ENCODE peak calls at places on chromosomes 16 and 17, in five cellular contexts. One of them, this sample, is unnamed.

GRCh38 chr17:60107526-60108257 is 29.0 kb upstream of the HEATR6 start:
- DNase-seq in Peyer's patch: no peak
- DNase-seq in spleen: no peak
- DNase-seq in GM12878: no peak
- DNase-seq in thoracic aorta: no peak
- DNase-seq in this sample: no peak

GRCh38 chr16:4699030-4699556 is 5.7 kb downstream of the NUDT16L1 start:
- DNase-seq in GM12878: no peak
- DNase-seq in Peyer's patch: no peak
- DNase-seq in thoracic aorta: no peak
- DNase-seq in spleen: no peak
- DNase-seq in this sample: no peak

GRCh38 chr17:3981455-3981854 is 17.2 kb upstream of the ATP2A3 start:
- DNase-seq in GM12878: no peak
- DNase-seq in Peyer's patch: no peak
- DNase-seq in spleen: no peak
- DNase-seq in thoracic aorta: no peak
- DNase-seq in this sample: no peak

GRCh38 chr16:20821682-20822081 is 15.4 kb downstream of the REXO5 start:
- DNase-seq in thoracic aorta: no peak
- DNase-seq in GM12878: no peak
- DNase-seq in Peyer's patch: no peak
- DNase-seq in spleen: no peak
- DNase-seq in this sample: no peak

GRCh38 chr17:39972271-39972670 is 8.3 kb upstream of the PSMD3 start:
- DNase-seq in Peyer's patch: no peak
- DNase-seq in GM12878: no peak
- DNase-seq in thoracic aorta: no peak
- DNase-seq in spleen: no peak
- DNase-seq in this sample: no peak

GRCh38 chr16:79501446-79501845 is 99.1 kb downstream of the MAF start:
- DNase-seq in GM12878: no peak
- DNase-seq in Peyer's patch: no peak
- DNase-seq in spleen: no peak
- DNase-seq in thoracic aorta: no peak
- DNase-seq in this sample: no peak

GRCh38 chr17:5694507-5694906 is 110.2 kb upstream of the NLRP1 start:
- DNase-seq in thoracic aorta: no peak
- DNase-seq in Peyer's patch: no peak
- DNase-seq in GM12878: no peak
- DNase-seq in spleen: no peak
- DNase-seq in this sample: no peak

GRCh38 chr17:37322826-37323561 is 52.8 kb upstream of the C17orf78 start:
- DNase-seq in thoracic aorta: no peak
- DNase-seq in spleen: no peak
- DNase-seq in Peyer's patch: no peak
- DNase-seq in GM12878: no peak
- DNase-seq in this sample: no peak

GRCh38 chr17:28384281-28385036 is 13.0 kb downstream of the SARM1 start:
- DNase-seq in spleen: peak; percentile 90
- DNase-seq in Peyer's patch: peak; percentile 88
- DNase-seq in thoracic aorta: no peak
- DNase-seq in GM12878: no peak
- DNase-seq in this sample: peak; percentile 83

GRCh38 chr16:85438981-85439639 is 174.0 kb upstream of the GSE1 start:
- DNase-seq in Peyer's patch: no peak
- DNase-seq in GM12878: no peak
- DNase-seq in thoracic aorta: no peak
- DNase-seq in spleen: no peak
- DNase-seq in this sample: no peak

GRCh38 chr16:85436207-85436606 is 176.9 kb upstream of the GSE1 start:
- DNase-seq in thoracic aorta: no peak
- DNase-seq in GM12878: no peak
- DNase-seq in spleen: no peak
- DNase-seq in Peyer's patch: no peak
- DNase-seq in this sample: no peak

GRCh38 chr16:85436636-85437160 is 176.4 kb upstream of the GSE1 start:
- DNase-seq in Peyer's patch: peak; percentile 82
- DNase-seq in spleen: no peak
- DNase-seq in GM12878: no peak
- DNase-seq in thoracic aorta: no peak
- DNase-seq in this sample: peak; percentile 89

GRCh38 chr16:85435298-85435697 is 177.8 kb upstream of the GSE1 start:
- DNase-seq in Peyer's patch: no peak
- DNase-seq in GM12878: no peak
- DNase-seq in thoracic aorta: no peak
- DNase-seq in spleen: no peak
- DNase-seq in this sample: no peak

DNA sequence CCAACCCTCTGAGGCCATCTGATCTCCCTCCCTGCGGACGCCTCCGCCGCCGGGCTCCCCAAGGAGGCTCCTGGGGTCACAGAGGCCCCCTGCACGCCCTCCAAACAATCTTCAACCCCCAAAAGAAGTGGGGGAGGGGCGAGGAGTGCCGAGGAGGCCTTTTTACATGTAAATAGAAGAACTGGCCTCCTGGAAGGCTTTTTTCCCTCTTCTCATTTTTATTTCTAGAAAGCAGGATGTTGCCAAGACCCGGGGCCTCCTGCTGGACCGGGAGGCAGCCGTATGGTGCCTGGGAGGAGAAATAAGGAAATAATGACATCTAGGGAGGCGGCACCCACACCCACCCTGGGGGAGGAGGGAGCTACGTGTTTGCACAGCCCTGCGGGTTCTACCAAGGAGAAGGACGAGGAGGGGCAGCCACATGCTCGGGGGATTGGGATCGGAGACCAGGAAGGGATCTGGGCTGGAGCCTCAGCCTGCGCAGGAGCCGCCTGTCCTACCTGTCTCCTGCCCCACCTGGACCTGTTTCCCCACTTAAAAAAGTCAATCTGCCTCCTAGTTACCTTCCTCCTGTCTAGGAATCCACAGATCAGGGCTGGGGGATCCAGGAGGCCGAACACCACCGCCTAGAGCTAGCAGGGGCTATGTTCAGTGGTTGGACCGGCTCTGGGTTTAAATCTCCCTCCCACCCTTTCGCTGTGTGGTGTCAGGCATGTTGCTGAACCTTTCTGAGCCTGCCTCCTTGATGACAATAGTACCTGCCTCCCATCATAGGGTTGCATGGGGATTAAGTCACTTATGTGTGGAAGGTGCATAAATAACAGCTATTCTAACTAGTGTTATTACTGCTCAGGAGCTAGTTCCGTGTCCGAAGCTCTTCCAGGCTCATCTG is 175.7 kb upstream of the GSE1 start:
- DNase-seq in spleen: no peak
- DNase-seq in thoracic aorta: no peak
- DNase-seq in GM12878: no peak
- DNase-seq in Peyer's patch: peak; percentile 81
- DNase-seq in this sample: peak; percentile 89
- H3K4me3 ChIP-seq in spleen: no peak overlapping the region
- H3K4me3 ChIP-seq in thoracic aorta: peak overlapping the region; percentile 44
- H3K4me3 ChIP-seq in GM12878: no peak overlapping the region
- H3K4me3 ChIP-seq in Peyer's patch: peak overlapping the region; percentile 34
- H3K4me3 ChIP-seq in this sample: no peak overlapping the region

GRCh38 chr17:33292981-33293867 is at the start of gene ASIC2:
- DNase-seq in GM12878: no peak
- DNase-seq in Peyer's patch: peak; percentile 52
- DNase-seq in spleen: peak; percentile 68
- DNase-seq in thoracic aorta: no peak
- DNase-seq in this sample: peak; percentile 72
- TF ChIP-seq CTCF in GM12878: no peak
- TF ChIP-seq CTCF in Peyer's patch: peak; percentile 35
- TF ChIP-seq CTCF in spleen: no peak
- TF ChIP-seq CTCF in thoracic aorta: no peak
- TF ChIP-seq CTCF in this sample: no peak

GRCh38 chr17:47188266-47188665 is 829 bp downstream of the CDC27 start:
- DNase-seq in spleen: no peak
- DNase-seq in Peyer's patch: no peak
- DNase-seq in thoracic aorta: no peak
- DNase-seq in GM12878: no peak
- DNase-seq in this sample: no peak

GRCh38 chr17:47188799-47189731 is at the start of gene CDC27:
- DNase-seq in thoracic aorta: peak; percentile 96
- DNase-seq in spleen: peak; percentile 100
- DNase-seq in Peyer's patch: peak; percentile 100
- DNase-seq in GM12878: peak; percentile 88
- DNase-seq in this sample: peak; percentile 99

GRCh38 chr17:47189732-47190621 is 882 bp upstream of the CDC27 start:
- DNase-seq in thoracic aorta: no peak
- DNase-seq in Peyer's patch: no peak
- DNase-seq in GM12878: no peak
- DNase-seq in spleen: no peak
- DNase-seq in this sample: no peak

GRCh38 chr17:47192549-47192948 is 3.5 kb upstream of the CDC27 start:
- DNase-seq in Peyer's patch: no peak
- DNase-seq in spleen: no peak
- DNase-seq in GM12878: peak; percentile 83
- DNase-seq in thoracic aorta: no peak
- DNase-seq in this sample: no peak

DNA sequence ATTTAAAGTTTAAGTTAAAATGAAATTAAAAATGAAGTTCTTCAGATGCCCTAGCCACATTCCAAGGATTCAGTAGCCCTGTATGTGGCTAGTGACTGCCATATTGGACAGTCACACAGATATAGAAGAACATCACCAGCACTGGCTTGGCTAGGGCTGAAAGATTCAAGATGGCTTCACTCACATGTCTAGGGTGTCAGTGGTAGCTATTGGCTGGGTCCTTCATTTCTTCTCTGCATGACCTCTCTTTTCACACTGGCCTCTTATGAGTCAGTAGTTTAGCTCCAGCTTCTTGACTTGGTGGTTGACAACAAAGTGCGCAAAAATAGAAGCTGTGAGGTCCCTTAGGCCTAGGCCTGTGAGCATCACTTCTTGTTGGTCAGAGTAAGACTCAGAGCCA is 1.7 kb upstream of the CDC27 start:
- DNase-seq in GM12878: no peak
- DNase-seq in thoracic aorta: no peak
- DNase-seq in spleen: no peak
- DNase-seq in Peyer's patch: no peak
- DNase-seq in this sample: no peak
- H3K4me1 ChIP-seq in GM12878: peaks cover 4% of the 10 kb centered on the region
- H3K4me1 ChIP-seq in thoracic aorta: peaks cover 23% of the 10 kb centered on the region
- H3K4me1 ChIP-seq in spleen: peaks cover 40% of the 10 kb centered on the region
- H3K4me1 ChIP-seq in Peyer's patch: peaks cover 19% of the 10 kb centered on the region
- H3K4me1 ChIP-seq in this sample: peaks cover 13% of the 10 kb centered on the region

GRCh38 chr16:50478021-50478772 is 70.0 kb upstream of the NKD1 start:
- DNase-seq in Peyer's patch: no peak
- DNase-seq in GM12878: no peak
- DNase-seq in spleen: no peak
- DNase-seq in thoracic aorta: no peak
- DNase-seq in this sample: no peak

GRCh38 chr16:50480206-50480605 is 68.0 kb upstream of the NKD1 start:
- DNase-seq in spleen: no peak
- DNase-seq in thoracic aorta: no peak
- DNase-seq in Peyer's patch: no peak
- DNase-seq in GM12878: no peak
- DNase-seq in this sample: no peak

GRCh38 chr16:50479771-50480170 is 68.4 kb upstream of the NKD1 start:
- DNase-seq in Peyer's patch: no peak
- DNase-seq in spleen: no peak
- DNase-seq in thoracic aorta: no peak
- DNase-seq in GM12878: no peak
- DNase-seq in this sample: no peak

GRCh38 chr16:50476486-50477260 is 71.5 kb upstream of the NKD1 start:
- DNase-seq in Peyer's patch: no peak
- DNase-seq in thoracic aorta: no peak
- DNase-seq in GM12878: no peak
- DNase-seq in spleen: no peak
- DNase-seq in this sample: no peak

DNA sequence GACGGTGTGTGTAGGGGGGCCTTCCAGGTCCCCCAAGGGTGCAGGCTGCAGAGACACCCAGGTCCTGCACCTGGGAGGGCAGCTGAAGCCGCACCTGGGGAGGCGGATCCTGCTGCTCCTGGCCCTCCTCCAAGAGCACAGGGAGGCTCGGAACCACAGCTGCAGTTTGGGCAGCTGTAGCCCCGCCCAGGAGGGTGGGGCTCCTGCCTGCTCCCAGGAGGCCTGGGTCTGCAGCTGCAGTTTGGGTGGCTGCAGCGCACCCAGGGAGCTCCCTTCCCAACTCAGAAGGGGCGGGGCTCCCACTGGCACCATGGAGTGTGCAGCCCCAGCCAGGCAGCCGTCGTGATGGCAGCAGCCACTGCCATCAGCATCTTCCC is 69.4 kb upstream of the NKD1 start:
- DNase-seq in GM12878: no peak
- DNase-seq in thoracic aorta: no peak
- DNase-seq in spleen: no peak
- DNase-seq in Peyer's patch: no peak
- DNase-seq in this sample: peak; percentile 51
- H3K4me3 ChIP-seq in GM12878: no peak overlapping the region
- H3K4me3 ChIP-seq in thoracic aorta: no peak overlapping the region
- H3K4me3 ChIP-seq in spleen: no peak overlapping the region
- H3K4me3 ChIP-seq in Peyer's patch: no peak overlapping the region
- H3K4me3 ChIP-seq in this sample: no peak overlapping the region